ENCODE peak calls at places on chromosomes 16 and 17, in ten cellular contexts. X is A549; T is right cardiac atrium; U is lower lobe of right lung; F is tibial artery; L is lung; I is CD8-positive, alpha-beta memory T cell; R is ovary; M is substantia nigra; S is effector memory CD4-positive, alpha-beta T cell. W is an unnamed sample.

GRCh38 chr17:76272541-76273434 is 7.6 kb downstream of the UBALD2 start:
- DNase-seq in U (peak; percentile 49), M (no peak), L (no peak), R (no peak), X (no peak), T (no peak), S (peak; percentile 23), I (peak; percentile 55), F (no peak), W (no peak)

GRCh38 chr16:20382202-20382948 is 22.2 kb downstream of the PDILT start:
- DNase-seq in L (no peak), S (no peak), F (no peak), R (no peak), X (no peak), M (no peak), U (no peak), T (no peak), I (no peak), W (no peak)

GRCh38 chr17:45200701-45201100 is 21.0 kb upstream of the FMNL1 start:
- DNase-seq in R (no peak), L (no peak), F (no peak), I (no peak), M (no peak), S (no peak), X (no peak), T (peak; percentile 69), U (peak; percentile 64), W (no peak)

GRCh38 chr16:11972128-11972527 is 4.4 kb upstream of the SNX29 start:
- DNase-seq in F (no peak), M (no peak), X (peak; percentile 50), U (no peak), L (no peak), T (no peak), I (no peak), S (no peak), R (no peak), W (no peak)

GRCh38 chr17:76716146-76716833 is 5.5 kb upstream of the MXRA7 start:
- DNase-seq in I (peak; percentile 84), M (no peak), L (peak; percentile 66), F (peak; percentile 77), R (no peak), U (peak; percentile 73), T (no peak), S (peak; percentile 52), X (no peak), W (no peak)

GRCh38 chr16:19424478-19424877 is 6.8 kb downstream of the TMC5 start:
- DNase-seq in R (no peak), L (no peak), T (no peak), S (no peak), U (no peak), M (no peak), I (no peak), X (no peak), F (no peak), W (no peak)

GRCh38 chr16:82639666-82640336 is 13.0 kb downstream of the CDH13 start:
- DNase-seq in F (no peak), I (no peak), M (peak; percentile 8), T (peak; percentile 78), X (peak; percentile 55), S (peak; percentile 6), R (peak; percentile 16), U (peak; percentile 59), L (peak; percentile 36), W (peak; percentile 18)

GRCh38 chr17:1060991-1061390 is 64.1 kb downstream of the TIMM22 start:
- DNase-seq in M (no peak), I (no peak), L (peak; percentile 82), R (no peak), X (peak; percentile 78), T (peak; percentile 52), S (no peak), F (peak; percentile 83), U (peak; percentile 76), W (no peak)

GRCh38 chr17:45345554-45346254 is 28.9 kb upstream of the MAP3K14 start:
- DNase-seq in R (no peak), L (no peak), M (no peak), U (no peak), I (no peak), F (no peak), S (no peak), X (peak; percentile 63), T (no peak), W (no peak)

DNA sequence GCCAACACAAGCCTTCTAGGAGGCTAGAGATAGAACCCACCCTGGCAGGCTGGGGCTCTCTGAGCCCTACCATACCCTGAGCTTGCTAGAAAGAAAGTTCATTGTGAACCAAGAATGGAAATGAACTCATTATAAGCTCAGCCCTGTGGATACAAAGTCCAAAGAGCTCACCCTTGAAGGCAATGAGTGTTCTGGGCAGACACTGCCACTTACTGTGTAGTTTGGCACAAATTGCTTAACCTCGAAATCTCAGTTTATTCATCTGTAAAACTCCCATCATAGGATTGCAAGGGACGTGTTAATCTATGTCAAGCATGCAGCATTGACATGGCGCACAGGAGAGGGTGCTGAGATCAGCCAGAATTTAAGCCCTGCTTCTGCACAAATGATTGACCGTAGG is 5.5 kb downstream of the KDM8 start:
- DNase-seq in F (no peak), T (no peak), R (no peak), I (no peak), S (no peak), U (no peak), X (no peak), M (no peak), L (no peak), W (no peak)
- H3K27ac ChIP-seq in F (no peak overlapping the region), T (no peak overlapping the region), R (no peak overlapping the region), I (no peak overlapping the region), S (no peak overlapping the region), U (no peak overlapping the region), X (no peak overlapping the region), M (no peak overlapping the region), L (no peak overlapping the region), W (no peak overlapping the region)

DNA sequence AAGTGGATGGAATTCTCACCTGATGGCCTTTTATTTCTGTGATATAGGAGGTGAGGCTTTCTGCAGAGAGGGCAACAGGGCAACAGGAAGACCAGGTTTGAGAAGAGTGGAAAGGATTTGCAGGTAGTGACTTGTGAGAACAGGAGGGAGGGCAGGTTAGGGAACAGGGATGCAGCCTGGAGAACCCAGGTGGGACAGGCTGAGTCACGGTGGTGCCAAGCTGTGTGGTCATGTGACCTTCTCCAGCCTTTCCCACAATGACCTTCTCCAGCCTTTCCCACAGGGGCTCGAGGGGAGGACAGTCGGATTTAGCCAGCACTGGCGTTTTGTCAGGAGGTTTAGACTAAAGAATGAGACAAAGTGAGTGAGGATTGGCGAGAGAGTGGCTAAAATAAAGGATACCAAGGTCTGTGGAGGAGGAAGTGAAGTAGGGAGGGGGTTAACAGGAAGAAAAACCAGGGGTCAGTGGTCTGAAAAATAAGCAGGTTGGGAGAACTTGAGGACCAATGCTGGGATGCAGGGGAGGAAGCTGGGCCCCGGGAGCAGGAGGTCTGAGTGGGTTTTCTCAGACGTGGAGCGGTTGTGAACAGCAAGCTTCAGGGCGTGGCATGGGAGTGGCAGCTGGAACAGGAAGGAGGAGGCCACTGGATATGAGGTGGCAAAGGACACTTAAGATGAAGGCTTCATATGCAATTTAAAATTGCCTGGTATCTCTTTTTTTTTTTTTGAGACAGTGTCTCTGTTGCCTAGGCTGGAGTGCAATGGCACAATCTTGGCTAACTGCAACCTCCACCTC is 37.7 kb downstream of the DNAH2 start:
- DNase-seq in T (no peak), X (peak; percentile 31), M (no peak), R (no peak), L (no peak), I (no peak), F (no peak), S (no peak), U (no peak), W (no peak)
- H3K27ac ChIP-seq in T (no peak overlapping the region), X (no peak overlapping the region), M (no peak overlapping the region), R (no peak overlapping the region), L (no peak overlapping the region), I (no peak overlapping the region), F (no peak overlapping the region), S (no peak overlapping the region), U (no peak overlapping the region), W (no peak overlapping the region)

DNA sequence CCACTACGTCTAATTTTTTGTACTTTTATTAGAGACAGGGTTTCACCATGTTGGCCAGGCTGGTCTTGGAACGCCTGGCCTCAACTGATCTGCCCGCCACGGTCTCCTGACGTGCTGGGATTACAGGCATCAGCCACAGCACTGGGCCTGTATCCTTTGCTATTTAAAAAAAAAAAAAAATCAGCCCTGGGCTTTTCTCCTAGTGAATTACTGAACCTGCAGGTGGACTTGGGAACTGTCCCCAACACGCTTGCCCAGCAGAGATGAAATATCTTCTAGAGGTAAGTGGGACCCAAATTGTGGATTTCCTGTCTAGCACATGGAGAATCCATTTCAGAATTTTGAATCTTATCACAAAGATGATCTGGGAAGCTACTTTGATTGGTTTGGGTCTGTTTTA is 14.8 kb downstream of the CNOT1 start:
- DNase-seq in I (no peak), X (no peak), T (no peak), F (no peak), S (no peak), U (no peak), R (no peak), L (no peak), M (no peak), W (no peak)
- H3K27ac ChIP-seq in I (no peak overlapping the region), X (no peak overlapping the region), T (no peak overlapping the region), F (no peak overlapping the region), S (no peak overlapping the region), U (no peak overlapping the region), R (no peak overlapping the region), L (no peak overlapping the region), M (no peak overlapping the region), W (no peak overlapping the region)

GRCh38 chr17:38918129-38918913 is 7.1 kb upstream of the LASP1NB start:
- DNase-seq in L (no peak), U (no peak), I (no peak), S (no peak), F (no peak), T (peak; percentile 56), M (no peak), R (peak; percentile 29), X (no peak), W (no peak)

GRCh38 chr17:38920374-38921291 is 4.8 kb upstream of the LASP1NB start:
- DNase-seq in R (no peak), M (no peak), S (no peak), X (no peak), I (no peak), U (no peak), F (peak; percentile 68), L (peak; percentile 23), T (peak; percentile 43), W (no peak)

GRCh38 chr17:38919316-38920078 is 5.9 kb upstream of the LASP1NB start:
- DNase-seq in X (no peak), T (peak; percentile 31), L (no peak), S (no peak), F (peak; percentile 62), R (no peak), I (no peak), U (no peak), M (no peak), W (no peak)

GRCh38 chr17:38917259-38917658 is 8.2 kb upstream of the LASP1NB start:
- DNase-seq in L (no peak), I (no peak), S (no peak), X (no peak), F (no peak), U (no peak), R (no peak), M (no peak), T (no peak), W (peak; percentile 17)

DNA sequence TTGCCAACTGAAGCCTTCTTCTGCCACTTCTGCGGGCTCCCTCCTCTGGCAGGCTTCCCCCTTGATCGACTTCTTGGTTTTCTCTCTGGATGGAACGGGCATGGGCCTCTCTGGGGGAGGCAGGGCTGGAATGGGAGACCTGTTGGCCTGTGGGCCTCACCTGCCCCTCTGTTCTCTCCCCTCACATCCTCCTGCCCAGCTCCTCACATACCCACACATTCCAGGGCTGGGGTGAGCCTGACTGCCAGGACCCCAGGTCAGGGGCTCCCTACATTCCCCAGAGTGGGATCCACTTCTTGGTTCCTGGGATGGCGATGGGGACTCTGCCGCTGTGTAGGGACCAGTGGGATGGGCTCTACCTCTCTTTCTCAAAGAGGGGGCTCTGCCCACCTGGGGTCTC is 6.5 kb upstream of the LASP1NB start:
- DNase-seq in M (no peak), I (no peak), X (no peak), R (no peak), S (no peak), L (no peak), F (no peak), U (no peak), T (peak; percentile 32), W (no peak)
- H3K27ac ChIP-seq in M (no peak overlapping the region), I (no peak overlapping the region), X (no peak overlapping the region), R (no peak overlapping the region), S (no peak overlapping the region), L (no peak overlapping the region), F (peak overlapping the region; percentile 84), U (no peak overlapping the region), T (no peak overlapping the region), W (no peak overlapping the region)